ENCODE peak calls at places on chromosomes 3 and 15, in six cellular contexts. X is A549; G is NCI-H2171; I is hypothalamus; W is stimulated activated CD4-positive, alpha-beta T cell treated with anti-CD3 and anti-CD28 coated beads, Interleukin-2, amount 100 ng/mL, for 48 hours; A is AG08396. F is an unnamed sample.

GRCh38 chr3:25783661-25784512 is 644 bp upstream of the NGLY1 start:
- DNase-seq in G (no peak), I (no peak), A (peak), W (no peak), X (peak), F (no peak)

GRCh38 chr3:172564499-172564898 is 41.3 kb upstream of the TNFSF10 start:
- DNase-seq in G (no peak), I (no peak), X (no peak), W (no peak), A (no peak), F (no peak)

GRCh38 chr3:45343947-45344346 is 44.4 kb upstream of the LARS2 start:
- DNase-seq in W (no peak), G (no peak), X (peak), A (peak), I (no peak), F (no peak)

GRCh38 chr3:174089592-174089991 is 692.0 kb downstream of the NLGN1 start:
- DNase-seq in X (no peak), I (no peak), A (no peak), W (no peak), G (no peak), F (no peak)

GRCh38 chr3:143167956-143168355 is 48.4 kb downstream of the CHST2 start:
- DNase-seq in W (no peak), I (no peak), A (no peak), X (no peak), G (no peak), F (no peak)

GRCh38 chr3:120741320-120741719 is 996 bp downstream of the RABL3 start:
- DNase-seq in W (no peak), X (no peak), I (no peak), G (no peak), A (no peak), F (no peak)

GRCh38 chr3:177249203-177249602 is 51.9 kb upstream of the TBL1XR1 start:
- DNase-seq in G (no peak), I (no peak), A (no peak), X (no peak), W (no peak), F (no peak)

GRCh38 chr3:196996454-196997265 is 28.0 kb upstream of the PIGZ start:
- DNase-seq in I (no peak), A (no peak), W (no peak), G (peak), X (no peak), F (no peak)

GRCh38 chr15:62360286-62360685 is 195.2 kb upstream of the C2CD4B start:
- DNase-seq in G (peak), X (no peak), I (no peak), A (no peak), W (no peak), F (no peak)

GRCh38 chr15:101193063-101193712 is 58.7 kb downstream of the CHSY1 start:
- DNase-seq in X (no peak), A (no peak), I (no peak), G (no peak), W (no peak), F (no peak)